ENCODE peak calls at places on chromosomes 3 and 15, in six cellular contexts. J, S, G, C, T and K are unnamed samples.

GRCh38 chr15:86193716-86194408 is 114.2 kb downstream of the AGBL1 start:
- DNase-seq in J (no peak), T (no peak), C (no peak), G (no peak), S (no peak), K (no peak)

GRCh38 chr3:187639912-187640822 is 30.0 kb downstream of the SST start:
- DNase-seq in T (no peak), S (no peak), G (no peak), J (no peak), C (no peak), K (no peak)

GRCh38 chr3:12798559-12799179 is 2.2 kb downstream of the CAND2 start:
- DNase-seq in S (no peak), T (no peak), G (no peak), J (no peak), C (no peak), K (no peak)

GRCh38 chr3:139718415-139718814 is 40.6 kb upstream of the NMNAT3 start:
- DNase-seq in J (peak; percentile 26), C (no peak), T (peak; percentile 27), G (peak; percentile 68), S (peak; percentile 18), K (peak; percentile 63)

GRCh38 chr3:155154255-155154654 is 74.1 kb downstream of the MME start:
- DNase-seq in S (no peak), T (no peak), J (no peak), C (no peak), G (no peak), K (no peak)

GRCh38 chr15:89587955-89588354 is 12.7 kb downstream of the TICRR start:
- DNase-seq in G (no peak), C (no peak), T (no peak), J (no peak), S (no peak), K (no peak)

GRCh38 chr3:14299767-14300166 is 102.6 kb upstream of the SLC6A6 start:
- DNase-seq in T (no peak), C (no peak), S (no peak), J (no peak), G (no peak), K (no peak)

GRCh38 chr3:183381179-183381578 is 47.2 kb downstream of the MCF2L2 start:
- DNase-seq in S (no peak), T (peak; percentile 20), G (no peak), J (no peak), C (no peak), K (no peak)

GRCh38 chr15:72315706-72316370 is 4.1 kb downstream of the CELF6 start:
- DNase-seq in G (peak; percentile 23), C (no peak), J (no peak), S (no peak), T (no peak), K (no peak)

GRCh38 chr3:54822206-54822605 is 105.7 kb downstream of the LRTM1 start:
- DNase-seq in C (no peak), J (no peak), G (no peak), T (no peak), S (no peak), K (no peak)

GRCh38 chr3:181660337-181660736 is 51.4 kb upstream of the SOX2 start:
- DNase-seq in T (no peak), G (no peak), C (no peak), J (no peak), S (no peak), K (no peak)

GRCh38 chr15:45306105-45306504 is 54.1 kb downstream of the SLC28A2 start:
- DNase-seq in C (no peak), S (no peak), T (no peak), G (no peak), J (no peak), K (no peak)

GRCh38 chr3:106740116-106740515 is 637.1 kb upstream of the CCDC54 start:
- DNase-seq in J (no peak), G (no peak), T (no peak), C (no peak), S (no peak), K (no peak)

GRCh38 chr3:122572940-122573412 is 4.5 kb upstream of the PARP15 start:
- DNase-seq in S (peak; percentile 88), J (no peak), T (peak; percentile 13), G (no peak), C (peak; percentile 77), K (peak; percentile 48)

GRCh38 chr3:195540526-195540925 is 2.6 kb downstream of the PPP1R2 start:
- DNase-seq in G (no peak), C (no peak), S (no peak), T (no peak), J (no peak), K (no peak)

GRCh38 chr15:90650117-90650955 is 66.8 kb upstream of the BLM start:
- DNase-seq in J (no peak), C (no peak), T (peak; percentile 49), G (no peak), S (no peak), K (no peak)

GRCh38 chr3:65972765-65973164 is 66.0 kb downstream of the MAGI1 start:
- DNase-seq in C (no peak), J (no peak), T (no peak), G (no peak), S (no peak), K (no peak)

GRCh38 chr15:58537033-58537432 is 105.2 kb downstream of the LIPC start:
- DNase-seq in S (no peak), G (no peak), C (no peak), J (no peak), T (no peak), K (no peak)

GRCh38 chr15:20295238-20295811 is 246.3 kb downstream of the GOLGA6L6 start:
- DNase-seq in C (no peak), G (no peak), T (peak; percentile 4), J (no peak), S (no peak), K (no peak)

GRCh38 chr15:50241684-50242450 is 23.7 kb downstream of the HDC start:
- DNase-seq in G (no peak), T (no peak), S (no peak), C (no peak), J (no peak), K (no peak)

GRCh38 chr3:98560911-98561310 is 29.1 kb downstream of the GPR15 start:
- DNase-seq in S (no peak), G (no peak), T (no peak), J (no peak), C (no peak), K (no peak)

GRCh38 chr3:45905755-45906154 is 19.4 kb downstream of the CCR9 start:
- DNase-seq in G (no peak), C (no peak), S (no peak), T (no peak), J (no peak), K (no peak)

GRCh38 chr3:172313671-172314070 is 134.6 kb downstream of the GHSR start:
- DNase-seq in J (no peak), C (no peak), G (no peak), S (no peak), T (no peak), K (no peak)

GRCh38 chr3:149180057-149180573 is 41.5 kb downstream of the CP start:
- DNase-seq in T (peak; percentile 81), J (peak; percentile 75), C (no peak), S (peak; percentile 17), G (no peak), K (no peak)

GRCh38 chr3:55720614-55721013 is 233.5 kb upstream of the WNT5A start:
- DNase-seq in T (no peak), S (no peak), J (no peak), G (no peak), C (no peak), K (no peak)

GRCh38 chr15:31266712-31267111 is 59.9 kb upstream of the KLF13 start:
- DNase-seq in T (no peak), G (peak; percentile 43), S (no peak), J (no peak), C (no peak), K (no peak)

GRCh38 chr3:38457111-38458003 is 3.7 kb downstream of the ACVR2B start:
- DNase-seq in J (no peak), S (no peak), T (peak; percentile 53), C (no peak), G (no peak), K (no peak)
- H3K4me1 ChIP-seq in J (peaks cover 37% of the 10 kb centered on the region), S (peaks cover 37% of the 10 kb centered on the region), T (peaks cover 38% of the 10 kb centered on the region), C (peaks cover 15% of the 10 kb centered on the region), G (peaks cover 24% of the 10 kb centered on the region), K (peaks cover 22% of the 10 kb centered on the region)

DNA sequence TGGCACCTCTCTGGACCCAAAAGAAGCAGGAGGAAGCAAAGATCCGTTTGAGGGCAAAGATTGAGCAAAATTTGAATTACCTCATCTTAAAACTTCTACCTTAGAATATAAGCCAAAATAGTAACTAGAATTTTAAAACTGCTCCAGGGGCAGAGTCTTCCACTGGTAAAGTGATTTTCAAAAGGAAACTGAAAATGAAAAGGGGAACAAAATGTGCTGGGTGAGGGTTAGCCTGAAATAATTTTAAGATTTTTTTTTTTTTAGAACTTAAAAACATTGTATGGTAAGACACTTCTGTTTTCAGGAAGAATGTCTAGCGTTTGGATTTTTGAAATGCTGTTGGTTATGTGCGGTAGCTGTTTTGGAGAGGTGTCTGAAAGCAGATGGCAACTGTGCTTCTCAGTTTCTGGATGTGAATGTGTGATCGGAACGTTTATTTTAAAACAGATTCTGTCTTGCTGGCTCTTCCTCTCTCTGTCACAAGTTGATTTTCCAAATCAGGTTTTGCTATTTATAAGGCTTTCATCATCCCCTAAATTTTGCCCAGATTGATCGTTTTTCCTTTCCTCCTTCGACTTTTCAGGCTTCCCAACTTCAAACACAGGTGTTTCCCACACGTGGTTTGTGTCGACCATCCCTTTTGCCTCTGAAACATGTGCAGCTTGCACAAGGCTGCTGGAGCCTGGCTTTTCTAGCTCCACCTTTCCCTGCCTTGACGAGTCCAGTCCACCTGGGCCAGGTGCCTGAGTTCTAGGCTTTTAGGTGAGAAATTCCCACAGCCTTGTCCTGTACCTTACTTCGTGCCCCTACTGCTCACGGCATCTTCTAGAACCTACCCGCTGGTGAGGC is 3.3 kb downstream of the LRRK1 start:
- DNase-seq in G (no peak), S (no peak), T (no peak), C (no peak), J (no peak), K (no peak)
- TF ChIP-seq ZNF274 in G (no peak), S (no peak), T (no peak), C (no peak), J (no peak), K (no peak)

DNA sequence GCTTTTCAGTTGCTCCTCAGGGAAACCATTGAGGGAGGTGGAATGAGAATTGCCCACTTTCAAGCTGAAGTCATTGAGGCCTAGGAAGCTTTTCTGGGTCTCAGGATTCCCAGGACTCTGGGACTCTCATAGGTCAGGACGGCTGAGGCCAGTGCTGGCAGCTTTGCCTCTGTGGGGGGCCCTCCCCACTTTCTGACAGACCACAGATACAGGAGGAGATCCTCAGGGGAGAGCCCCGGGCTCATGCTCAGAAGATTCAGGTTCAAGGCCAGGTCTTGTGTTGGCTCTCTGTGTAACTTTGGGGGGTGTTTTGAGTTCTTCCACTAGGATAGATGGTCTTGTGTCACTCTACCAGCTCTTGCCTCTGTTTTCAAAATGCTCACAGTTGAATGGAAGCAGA is 50.0 kb downstream of the SMAD6 start:
- DNase-seq in T (no peak), S (no peak), G (no peak), J (no peak), C (no peak), K (no peak)
- H3K9me3 ChIP-seq in T (peaks cover 17% of the 10 kb centered on the region), S (peaks cover 10% of the 10 kb centered on the region), G (no peaks in the 10 kb centered on the region), J (no peaks in the 10 kb centered on the region), C (peaks cover 12% of the 10 kb centered on the region), K (peaks cover 28% of the 10 kb centered on the region)

DNA sequence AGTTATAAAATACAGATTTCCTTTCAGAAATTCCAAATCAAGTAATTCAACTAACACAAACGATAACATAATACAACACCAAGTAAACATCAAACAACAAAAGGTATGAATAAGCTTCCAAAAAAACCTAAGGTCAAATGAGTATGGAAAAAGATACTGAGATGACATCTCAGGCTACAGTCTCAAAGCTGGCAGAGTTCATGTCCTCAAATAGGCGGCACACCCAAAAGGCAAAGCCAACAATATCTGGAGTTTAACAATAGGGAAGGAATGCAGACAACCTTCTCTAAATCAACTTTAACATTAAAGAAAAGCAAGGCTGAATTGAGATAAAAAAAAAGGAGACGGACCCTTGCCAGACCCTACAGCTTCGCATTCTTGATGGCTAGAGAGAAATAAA is 346.6 kb downstream of the RSL24D1 start:
- DNase-seq in J (no peak), T (no peak), S (no peak), C (no peak), G (no peak), K (no peak)
- H3K4me1 ChIP-seq in J (no peaks in the 10 kb centered on the region), T (no peaks in the 10 kb centered on the region), S (no peaks in the 10 kb centered on the region), C (no peaks in the 10 kb centered on the region), G (no peaks in the 10 kb centered on the region), K (no peaks in the 10 kb centered on the region)